ENCODE peak calls at places on chromosomes 6 and 20, in ten cellular contexts. S, O, P, Y, H, D, R, C, Z and I are unnamed samples.
A peak's percentile ranks its signal among the peaks of the same experiment; 100 is the strongest.

GRCh38 chr6:223763-224162 is 68.5 kb upstream of the DUSP22 start:
- DNase-seq in P (no peak), Z (no peak), Y (peak; percentile 86), C (no peak), D (no peak), H (peak; percentile 21), S (no peak), R (no peak), O (no peak), I (peak; percentile 61)

GRCh38 chr20:17888044-17888443 is 80.5 kb downstream of the SNX5 start:
- DNase-seq in Y (no peak), D (no peak), P (peak; percentile 43), Z (no peak), O (no peak), R (no peak), C (no peak), S (no peak), H (no peak), I (peak; percentile 88)

GRCh38 chr6:39451831-39452230 is 129.3 kb upstream of the KCNK16 start:
- DNase-seq in Y (no peak), C (no peak), H (peak; percentile 59), Z (no peak), P (no peak), O (no peak), D (no peak), S (no peak), R (peak; percentile 55), I (no peak)

GRCh38 chr6:41679696-41680095 is 41.4 kb downstream of the MDFI start:
- DNase-seq in C (no peak), P (no peak), R (no peak), Z (no peak), O (peak; percentile 6), S (no peak), H (peak; percentile 31), Y (no peak), D (no peak), I (no peak)

GRCh38 chr6:44327096-44327495 is 13.9 kb upstream of the AARS2 start:
- DNase-seq in Z (no peak), P (no peak), D (no peak), O (no peak), C (no peak), R (no peak), H (no peak), Y (no peak), S (no peak), I (no peak)

GRCh38 chr6:134229520-134229919 is 88.4 kb downstream of the SGK1 start:
- DNase-seq in Z (no peak), H (no peak), P (no peak), C (no peak), R (no peak), D (no peak), O (no peak), S (no peak), Y (no peak), I (no peak)

GRCh38 chr6:39923394-39923793 is 10.9 kb downstream of the MOCS1 start:
- DNase-seq in S (no peak), R (no peak), C (no peak), H (no peak), O (peak; percentile 91), D (peak; percentile 89), Y (no peak), Z (no peak), P (peak; percentile 79), I (peak; percentile 65)

GRCh38 chr6:106702451-106703110 is 73.2 kb downstream of the QRSL1 start:
- DNase-seq in H (no peak), O (peak; percentile 67), D (peak; percentile 80), C (no peak), P (peak; percentile 20), R (no peak), Y (no peak), S (no peak), Z (no peak), I (no peak)

GRCh38 chr6:122947355-122947754 is 48.7 kb upstream of the CLVS2 start:
- DNase-seq in S (peak; percentile 39), P (no peak), R (peak; percentile 32), C (peak; percentile 23), O (no peak), H (peak; percentile 78), Z (no peak), Y (no peak), D (peak; percentile 22), I (peak; percentile 7)

GRCh38 chr6:159633196-159633595 is 59.8 kb downstream of the SOD2 start:
- DNase-seq in Y (peak; percentile 27), D (no peak), C (no peak), H (peak; percentile 59), R (peak; percentile 32), Z (no peak), O (no peak), S (peak; percentile 27), P (no peak), I (no peak)
- TF ChIP-seq CTCF in Y (peak; percentile 51), D (no peak), C (peak; percentile 56), H (peak; percentile 78), R (peak; percentile 41), Z (peak; percentile 16), O (no peak), S (peak; percentile 58), P (no peak), I (peak; percentile 42)

GRCh38 chr20:23303325-23304102 is 47.1 kb upstream of the NXT1 start:
- DNase-seq in H (no peak), Y (no peak), D (no peak), Z (no peak), C (no peak), O (no peak), R (no peak), P (no peak), S (no peak), I (no peak)

GRCh38 chr20:23301436-23302050 is 49.0 kb upstream of the NXT1 start:
- DNase-seq in P (no peak), O (no peak), D (no peak), R (no peak), Z (no peak), S (no peak), C (no peak), H (peak; percentile 34), Y (no peak), I (no peak)

GRCh38 chr20:23302386-23302785 is 48.2 kb upstream of the NXT1 start:
- DNase-seq in P (no peak), D (no peak), Z (no peak), H (no peak), O (no peak), S (no peak), C (no peak), Y (no peak), R (no peak), I (no peak)

GRCh38 chr20:23304616-23305015 is 46.0 kb upstream of the NXT1 start:
- DNase-seq in O (no peak), H (no peak), C (no peak), Z (no peak), D (no peak), S (no peak), Y (no peak), R (no peak), P (no peak), I (no peak)

DNA sequence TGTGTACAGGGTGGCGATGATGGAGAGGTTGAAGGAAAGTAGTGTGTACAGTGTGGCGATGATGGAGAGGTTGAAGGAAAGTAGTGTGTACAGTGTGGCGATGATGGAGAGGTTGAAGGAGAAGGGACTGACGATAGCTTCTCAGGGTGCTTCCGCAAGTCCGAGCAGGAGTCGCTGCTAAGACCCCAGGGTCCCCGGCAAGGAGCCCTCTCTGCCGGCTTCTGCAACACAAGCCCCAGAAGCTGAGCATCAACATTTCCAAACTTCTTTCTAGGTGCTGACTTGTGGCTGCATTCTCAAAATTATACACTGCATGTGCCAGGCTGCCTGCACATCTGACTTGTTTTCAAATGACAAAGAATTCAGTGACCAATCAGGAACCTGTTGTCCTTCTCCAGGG is 47.8 kb upstream of the NXT1 start:
- DNase-seq in Y (no peak), P (no peak), R (no peak), Z (no peak), O (no peak), C (no peak), S (no peak), D (no peak), H (no peak), I (no peak)
- TF ChIP-seq CTCF in Y (no peak), P (no peak), R (no peak), Z (no peak), O (no peak), C (no peak), S (no peak), D (no peak), H (no peak), I (no peak)

DNA sequence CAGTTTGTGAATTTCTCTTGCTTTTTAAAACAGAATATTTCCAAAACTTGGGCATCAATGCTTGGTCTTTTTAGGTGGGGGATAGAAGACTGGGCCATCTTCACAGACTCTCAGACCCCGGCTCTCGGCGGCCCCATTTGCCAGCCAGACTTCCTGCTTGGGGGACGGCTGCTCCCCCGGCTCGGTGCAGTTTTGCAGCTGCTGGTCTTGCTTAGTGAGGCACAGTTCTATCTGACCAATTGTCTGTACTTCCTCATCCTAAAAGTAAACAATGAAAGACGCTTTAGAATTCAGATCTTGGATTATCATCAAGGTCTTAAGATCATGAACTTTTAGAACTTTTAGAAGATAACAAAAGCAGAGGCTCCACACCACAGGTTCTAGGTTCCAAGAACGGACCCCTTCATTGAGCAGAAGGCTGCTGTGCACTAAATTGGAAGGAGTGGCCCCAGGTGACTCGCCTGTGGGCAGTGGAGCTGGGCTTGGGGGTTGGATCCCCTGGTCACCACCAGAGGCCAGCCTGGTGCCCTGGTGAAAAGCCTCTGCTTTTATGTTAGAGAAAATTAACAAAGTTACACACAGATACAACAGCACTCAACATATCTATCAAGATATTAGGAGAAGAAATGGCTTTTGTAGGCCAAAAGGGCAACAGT is 26.7 kb downstream of the RNASET2 start:
- DNase-seq in H (no peak), Z (no peak), D (no peak), Y (no peak), S (no peak), O (no peak), R (no peak), P (no peak), C (no peak), I (no peak)
- TF ChIP-seq CTCF in H (peak; percentile 60), Z (no peak), D (no peak), Y (no peak), S (peak; percentile 16), O (no peak), R (no peak), P (no peak), C (no peak), I (no peak)

GRCh38 chr6:26331809-26332226 is 33.2 kb upstream of the BTN3A2 start:
- DNase-seq in S (no peak), Z (no peak), C (no peak), D (no peak), O (no peak), Y (no peak), R (no peak), H (peak; percentile 54), P (no peak), I (no peak)

GRCh38 chr6:26332843-26333242 is 32.2 kb upstream of the BTN3A2 start:
- DNase-seq in D (no peak), H (no peak), Z (no peak), R (no peak), Y (no peak), C (no peak), O (no peak), P (no peak), S (no peak), I (no peak)

GRCh38 chr6:26335631-26336323 is 29.2 kb upstream of the BTN3A2 start:
- DNase-seq in C (no peak), H (no peak), D (no peak), O (no peak), R (no peak), P (no peak), Y (no peak), S (no peak), Z (no peak), I (no peak)

GRCh38 chr6:26332408-26332807 is 32.6 kb upstream of the BTN3A2 start:
- DNase-seq in R (no peak), Y (no peak), C (no peak), H (no peak), O (no peak), P (no peak), S (no peak), D (no peak), Z (no peak), I (no peak)

GRCh38 chr6:26333458-26334297 is 31.3 kb upstream of the BTN3A2 start:
- DNase-seq in O (no peak), P (no peak), R (no peak), C (no peak), H (no peak), D (no peak), S (no peak), Y (no peak), Z (no peak), I (no peak)
- TF ChIP-seq CTCF in O (no peak), P (no peak), R (no peak), C (no peak), H (no peak), D (no peak), S (no peak), Y (no peak), Z (no peak), I (no peak)